ENCODE peak calls at places on chromosomes 16 and 17, in ten cellular contexts. W is fibroblast of the conjunctiva; X is AG04450; T is T-helper 1 cell; G is stomach; F is T-cell; B is bronchial epithelial cell; P is non-pigmented ciliary epithelial cell; H is B cell; U is CD8-positive, alpha-beta memory T cell. O is an unnamed sample.

GRCh38 chr17:54882371-54882770 is 18.3 kb upstream of the TOM1L1 start:
- DNase-seq in W (no peak), X (no peak), T (no peak), G (no peak), F (no peak), B (peak; percentile 85), P (no peak), H (no peak), U (no peak), O (no peak)

GRCh38 chr17:52395308-52395707 is 236.8 kb upstream of the CA10 start:
- DNase-seq in W (no peak), X (no peak), T (no peak), G (no peak), F (no peak), B (no peak), P (no peak), H (no peak), U (no peak), O (no peak)

GRCh38 chr16:69434066-69434465 is 9.6 kb downstream of the CYB5B start:
- DNase-seq in W (no peak), X (no peak), T (no peak), G (no peak), F (no peak), B (no peak), P (no peak), H (no peak), U (no peak), O (no peak)

GRCh38 chr16:87561200-87562105 is 40.9 kb upstream of the JPH3 start:
- DNase-seq in W (no peak), X (no peak), T (no peak), G (no peak), F (no peak), B (no peak), P (no peak), H (no peak), U (no peak), O (no peak)

GRCh38 chr16:74778646-74779045 is 4.0 kb upstream of the FA2H start:
- DNase-seq in W (no peak), X (no peak), T (no peak), G (peak; percentile 57), F (no peak), B (no peak), P (no peak), H (no peak), U (no peak), O (no peak)

GRCh38 chr17:47305302-47305923 is 18.3 kb upstream of the EFCAB13 start:
- DNase-seq in W (peak; percentile 84), X (peak; percentile 74), T (no peak), G (no peak), F (no peak), B (peak; percentile 88), P (peak; percentile 83), H (no peak), U (no peak), O (no peak)

GRCh38 chr16:24409045-24409444 is 130.3 kb upstream of the RBBP6 start:
- DNase-seq in W (no peak), X (no peak), T (no peak), G (no peak), F (no peak), B (no peak), P (no peak), H (no peak), U (no peak), O (no peak)

GRCh38 chr17:44331249-44331760 is 6.7 kb upstream of the SLC25A39 start:
- DNase-seq in W (peak; percentile 49), X (no peak), T (peak; percentile 70), G (peak; percentile 80), F (peak; percentile 61), B (peak; percentile 60), P (no peak), H (peak; percentile 83), U (peak; percentile 69), O (peak; percentile 74)

GRCh38 chr16:396199-396598 is 800 bp upstream of the NME4 start:
- DNase-seq in W (no peak), X (no peak), T (no peak), G (no peak), F (no peak), B (no peak), P (no peak), H (no peak), U (no peak), O (no peak)

GRCh38 chr17:40536731-40537171 is 28.5 kb downstream of the CCR7 start:
- DNase-seq in W (no peak), X (no peak), T (no peak), G (no peak), F (no peak), B (peak; percentile 74), P (no peak), H (no peak), U (no peak), O (no peak)

GRCh38 chr17:30716461-30717289 is 107.8 kb downstream of the CRLF3 start:
- DNase-seq in W (no peak), X (no peak), T (no peak), G (no peak), F (no peak), B (no peak), P (no peak), H (no peak), U (no peak), O (no peak)

GRCh38 chr16:87333581-87334331 is 16.6 kb upstream of the C16orf95 start:
- DNase-seq in W (no peak), X (no peak), T (no peak), G (no peak), F (no peak), B (no peak), P (no peak), H (no peak), U (no peak), O (no peak)

GRCh38 chr17:17728550-17729251 is 47.4 kb downstream of the RAI1 start:
- DNase-seq in W (no peak), X (no peak), T (no peak), G (peak; percentile 74), F (no peak), B (peak; percentile 82), P (no peak), H (no peak), U (no peak), O (no peak)

GRCh38 chr16:64864232-64864803 is 257.5 kb downstream of the CDH11 start:
- DNase-seq in W (peak; percentile 87), X (peak; percentile 93), T (no peak), G (no peak), F (no peak), B (peak; percentile 86), P (peak; percentile 95), H (no peak), U (no peak), O (no peak)

GRCh38 chr16:90010676-90011075 is 8.6 kb downstream of the DBNDD1 start:
- DNase-seq in W (no peak), X (no peak), T (no peak), G (no peak), F (no peak), B (no peak), P (no peak), H (no peak), U (no peak), O (no peak)

GRCh38 chr17:57849163-57849873 is 526 bp downstream of the MRPS23 start:
- DNase-seq in W (no peak), X (no peak), T (no peak), G (no peak), F (no peak), B (no peak), P (no peak), H (no peak), U (no peak), O (no peak)

O was measured in CD14-positive monocyte.